ENCODE peak calls at places on chromosomes 2 and 18, in eight cellular contexts. One of them, this sample, is unnamed.

GRCh38 chr2:225937625-225938024 is 538.1 kb downstream of the NYAP2 start:
- DNase-seq in mesenchymal stem cell: peak
- DNase-seq in H9: no peak
- DNase-seq in mesendoderm: peak
- DNase-seq in astrocyte: peak
- DNase-seq in DND-41: no peak
- DNase-seq in neural progenitor cell: peak
- DNase-seq in neuronal stem cell: no peak
- DNase-seq in this sample: peak

GRCh38 chr2:160632576-160632975 is 139.0 kb upstream of the RBMS1 start:
- DNase-seq in mesenchymal stem cell: no peak
- DNase-seq in H9: no peak
- DNase-seq in mesendoderm: peak
- DNase-seq in astrocyte: no peak
- DNase-seq in DND-41: no peak
- DNase-seq in neural progenitor cell: no peak
- DNase-seq in neuronal stem cell: no peak
- DNase-seq in this sample: no peak

GRCh38 chr2:168517801-168518200 is 61.7 kb downstream of the CERS6 start:
- DNase-seq in mesenchymal stem cell: no peak
- DNase-seq in H9: no peak
- DNase-seq in mesendoderm: no peak
- DNase-seq in astrocyte: no peak
- DNase-seq in DND-41: no peak
- DNase-seq in neural progenitor cell: no peak
- DNase-seq in neuronal stem cell: no peak
- DNase-seq in this sample: no peak

GRCh38 chr2:63425606-63426005 is 162.7 kb downstream of the WDPCP start:
- DNase-seq in mesenchymal stem cell: no peak
- DNase-seq in H9: no peak
- DNase-seq in mesendoderm: no peak
- DNase-seq in astrocyte: no peak
- DNase-seq in DND-41: no peak
- DNase-seq in neural progenitor cell: no peak
- DNase-seq in neuronal stem cell: no peak
- DNase-seq in this sample: no peak

GRCh38 chr18:35378206-35378795 is 1.2 kb upstream of the ZNF396 start:
- DNase-seq in mesenchymal stem cell: peak
- DNase-seq in H9: no peak
- DNase-seq in mesendoderm: peak
- DNase-seq in astrocyte: peak
- DNase-seq in DND-41: no peak
- DNase-seq in neural progenitor cell: no peak
- DNase-seq in neuronal stem cell: no peak
- DNase-seq in this sample: peak

GRCh38 chr2:70659551-70659950 is 105.9 kb upstream of the TGFA start:
- DNase-seq in mesenchymal stem cell: no peak
- DNase-seq in H9: peak
- DNase-seq in mesendoderm: no peak
- DNase-seq in astrocyte: no peak
- DNase-seq in DND-41: no peak
- DNase-seq in neural progenitor cell: no peak
- DNase-seq in neuronal stem cell: no peak
- DNase-seq in this sample: no peak

GRCh38 chr2:152445791-152446201 is 110.8 kb downstream of the FMNL2 start:
- DNase-seq in mesenchymal stem cell: peak
- DNase-seq in H9: no peak
- DNase-seq in mesendoderm: no peak
- DNase-seq in astrocyte: peak
- DNase-seq in DND-41: no peak
- DNase-seq in neural progenitor cell: no peak
- DNase-seq in neuronal stem cell: no peak
- DNase-seq in this sample: peak

GRCh38 chr18:50231621-50232020 is 34.7 kb downstream of the CFAP53 start:
- DNase-seq in mesenchymal stem cell: no peak
- DNase-seq in H9: no peak
- DNase-seq in mesendoderm: peak
- DNase-seq in astrocyte: no peak
- DNase-seq in DND-41: no peak
- DNase-seq in neural progenitor cell: no peak
- DNase-seq in neuronal stem cell: no peak
- DNase-seq in this sample: no peak

GRCh38 chr2:236359426-236359825 is 95.2 kb upstream of the ASB18 start:
- DNase-seq in mesenchymal stem cell: no peak
- DNase-seq in H9: peak
- DNase-seq in mesendoderm: peak
- DNase-seq in astrocyte: no peak
- DNase-seq in DND-41: no peak
- DNase-seq in neural progenitor cell: no peak
- DNase-seq in neuronal stem cell: no peak
- DNase-seq in this sample: no peak

GRCh38 chr2:206392118-206392517 is 51.2 kb upstream of the ADAM23 start:
- DNase-seq in mesenchymal stem cell: peak
- DNase-seq in H9: peak
- DNase-seq in mesendoderm: peak
- DNase-seq in astrocyte: peak
- DNase-seq in DND-41: peak
- DNase-seq in neural progenitor cell: peak
- DNase-seq in neuronal stem cell: no peak
- DNase-seq in this sample: peak

GRCh38 chr2:1990724-1991123 is 246.4 kb upstream of the PXDN start:
- DNase-seq in mesenchymal stem cell: no peak
- DNase-seq in H9: no peak
- DNase-seq in mesendoderm: no peak
- DNase-seq in astrocyte: peak
- DNase-seq in DND-41: no peak
- DNase-seq in neural progenitor cell: no peak
- DNase-seq in neuronal stem cell: no peak
- DNase-seq in this sample: peak

GRCh38 chr2:44949329-44950151 is 8.0 kb downstream of the SIX3 start:
- DNase-seq in mesenchymal stem cell: peak
- DNase-seq in H9: peak
- DNase-seq in mesendoderm: peak
- DNase-seq in astrocyte: peak
- DNase-seq in DND-41: no peak
- DNase-seq in neural progenitor cell: peak
- DNase-seq in neuronal stem cell: peak
- DNase-seq in this sample: peak

GRCh38 chr2:97697252-97698235 is 15.8 kb upstream of the ZAP70 start:
- DNase-seq in mesenchymal stem cell: peak
- DNase-seq in H9: peak
- DNase-seq in mesendoderm: peak
- DNase-seq in astrocyte: peak
- DNase-seq in DND-41: peak
- DNase-seq in neural progenitor cell: peak
- DNase-seq in neuronal stem cell: peak
- DNase-seq in this sample: peak

GRCh38 chr2:179338681-179339080 is 74.0 kb upstream of the SESTD1 start:
- DNase-seq in mesenchymal stem cell: peak
- DNase-seq in H9: no peak
- DNase-seq in mesendoderm: no peak
- DNase-seq in astrocyte: no peak
- DNase-seq in DND-41: no peak
- DNase-seq in neural progenitor cell: no peak
- DNase-seq in neuronal stem cell: no peak
- DNase-seq in this sample: peak

GRCh38 chr2:237968048-237968862 is 1.4 kb downstream of the UBE2F start:
- DNase-seq in mesenchymal stem cell: peak
- DNase-seq in H9: peak
- DNase-seq in mesendoderm: no peak
- DNase-seq in astrocyte: peak
- DNase-seq in DND-41: no peak
- DNase-seq in neural progenitor cell: no peak
- DNase-seq in neuronal stem cell: no peak
- DNase-seq in this sample: peak

GRCh38 chr2:181780159-181781081 is 100.1 kb upstream of the NEUROD1 start:
- DNase-seq in mesenchymal stem cell: peak
- DNase-seq in H9: no peak
- DNase-seq in mesendoderm: peak
- DNase-seq in astrocyte: peak
- DNase-seq in DND-41: no peak
- DNase-seq in neural progenitor cell: no peak
- DNase-seq in neuronal stem cell: no peak
- DNase-seq in this sample: peak

GRCh38 chr2:147916723-147917122 is 71.9 kb downstream of the ACVR2A start:
- DNase-seq in mesenchymal stem cell: no peak
- DNase-seq in H9: no peak
- DNase-seq in mesendoderm: no peak
- DNase-seq in astrocyte: no peak
- DNase-seq in DND-41: no peak
- DNase-seq in neural progenitor cell: no peak
- DNase-seq in neuronal stem cell: no peak
- DNase-seq in this sample: peak

GRCh38 chr2:147913701-147914480 is 69.1 kb downstream of the ACVR2A start:
- DNase-seq in mesenchymal stem cell: peak
- DNase-seq in H9: no peak
- DNase-seq in mesendoderm: no peak
- DNase-seq in astrocyte: peak
- DNase-seq in DND-41: no peak
- DNase-seq in neural progenitor cell: peak
- DNase-seq in neuronal stem cell: no peak
- DNase-seq in this sample: peak

GRCh38 chr2:147916067-147916466 is 71.2 kb downstream of the ACVR2A start:
- DNase-seq in mesenchymal stem cell: no peak
- DNase-seq in H9: no peak
- DNase-seq in mesendoderm: no peak
- DNase-seq in astrocyte: no peak
- DNase-seq in DND-41: no peak
- DNase-seq in neural progenitor cell: no peak
- DNase-seq in neuronal stem cell: no peak
- DNase-seq in this sample: no peak

GRCh38 chr2:147909178-147909577 is 64.3 kb downstream of the ACVR2A start:
- DNase-seq in mesenchymal stem cell: no peak
- DNase-seq in H9: no peak
- DNase-seq in mesendoderm: no peak
- DNase-seq in astrocyte: no peak
- DNase-seq in DND-41: no peak
- DNase-seq in neural progenitor cell: no peak
- DNase-seq in neuronal stem cell: no peak
- DNase-seq in this sample: no peak

DNA sequence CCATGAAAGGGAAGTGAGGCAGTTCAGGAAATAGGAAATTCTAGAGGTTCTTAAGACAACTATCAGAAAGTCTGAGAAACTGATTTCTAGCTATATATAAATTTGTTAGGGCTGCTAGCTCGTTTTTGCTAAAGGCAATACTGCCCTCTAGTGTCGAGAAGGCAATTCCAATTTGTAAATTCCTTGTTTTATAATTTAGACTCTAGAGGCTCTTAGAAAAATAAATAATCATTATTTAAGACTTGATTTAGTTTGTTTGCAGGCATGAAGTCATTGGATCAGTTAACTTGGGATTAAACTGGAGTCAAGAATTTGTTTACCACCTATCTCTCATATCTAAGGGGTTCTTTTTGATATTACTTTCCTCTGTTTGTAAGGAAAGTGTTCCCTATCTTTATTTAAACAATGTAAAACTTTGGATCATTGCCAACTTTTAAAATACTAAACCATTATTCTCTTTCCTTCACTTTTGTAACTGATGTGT is 66.2 kb downstream of the ACVR2A start:
- DNase-seq in mesenchymal stem cell: peak
- DNase-seq in H9: no peak
- DNase-seq in mesendoderm: peak
- DNase-seq in astrocyte: peak
- DNase-seq in DND-41: peak
- DNase-seq in neural progenitor cell: peak
- DNase-seq in neuronal stem cell: peak
- DNase-seq in this sample: peak
- H3K9ac ChIP-seq in mesenchymal stem cell: peak
- H3K9ac ChIP-seq in H9: no peak
- H3K9ac ChIP-seq in mesendoderm: no peak
- H3K9ac ChIP-seq in astrocyte: no peak
- H3K9ac ChIP-seq in DND-41: no peak
- H3K9ac ChIP-seq in neural progenitor cell: no peak
- H3K9ac ChIP-seq in neuronal stem cell: no peak
- H3K9ac ChIP-seq in this sample: no peak

GRCh38 chr2:202148515-202149154 is 75.6 kb downstream of the KIAA2012 start:
- DNase-seq in mesenchymal stem cell: no peak
- DNase-seq in H9: peak
- DNase-seq in mesendoderm: no peak
- DNase-seq in astrocyte: no peak
- DNase-seq in DND-41: no peak
- DNase-seq in neural progenitor cell: no peak
- DNase-seq in neuronal stem cell: no peak
- DNase-seq in this sample: no peak
- H3K4me2 ChIP-seq in mesenchymal stem cell: no peak
- H3K4me2 ChIP-seq in H9: no peak
- H3K4me2 ChIP-seq in mesendoderm: no peak
- H3K4me2 ChIP-seq in astrocyte: peak
- H3K4me2 ChIP-seq in DND-41: no peak
- H3K4me2 ChIP-seq in neural progenitor cell: peak
- H3K4me2 ChIP-seq in neuronal stem cell: no peak
- H3K4me2 ChIP-seq in this sample: no peak

GRCh38 chr2:16625201-16625729 is 40.4 kb downstream of the CYRIA start:
- DNase-seq in mesenchymal stem cell: peak
- DNase-seq in H9: no peak
- DNase-seq in mesendoderm: peak
- DNase-seq in astrocyte: no peak
- DNase-seq in DND-41: peak
- DNase-seq in neural progenitor cell: no peak
- DNase-seq in neuronal stem cell: no peak
- DNase-seq in this sample: no peak
- H3K9ac ChIP-seq in mesenchymal stem cell: no peak
- H3K9ac ChIP-seq in H9: no peak
- H3K9ac ChIP-seq in mesendoderm: peak
- H3K9ac ChIP-seq in astrocyte: no peak
- H3K9ac ChIP-seq in DND-41: no peak
- H3K9ac ChIP-seq in neural progenitor cell: no peak
- H3K9ac ChIP-seq in neuronal stem cell: no peak
- H3K9ac ChIP-seq in this sample: no peak

DNA sequence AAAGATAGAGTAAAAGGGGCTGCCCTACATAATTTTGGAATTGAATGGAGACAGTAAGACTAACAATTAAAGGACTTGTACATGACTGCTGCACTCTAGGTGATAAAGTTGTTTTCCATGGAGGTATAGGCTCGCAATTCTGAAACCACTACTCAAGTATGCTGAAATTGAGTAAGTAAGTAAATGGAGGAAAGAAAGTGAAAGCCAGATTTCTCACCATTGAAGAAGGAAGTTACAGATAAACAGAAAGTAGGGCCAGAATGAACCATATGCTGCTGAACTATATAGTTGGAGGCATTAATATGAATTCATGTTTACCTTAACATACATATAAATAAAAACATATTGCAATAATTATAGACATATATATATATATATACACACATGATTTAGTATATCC is 225.7 kb upstream of the ST6GAL2 start:
- DNase-seq in mesenchymal stem cell: no peak
- DNase-seq in H9: no peak
- DNase-seq in mesendoderm: no peak
- DNase-seq in astrocyte: no peak
- DNase-seq in DND-41: no peak
- DNase-seq in neural progenitor cell: no peak
- DNase-seq in neuronal stem cell: no peak
- DNase-seq in this sample: no peak
- H3K4me2 ChIP-seq in mesenchymal stem cell: no peak
- H3K4me2 ChIP-seq in H9: no peak
- H3K4me2 ChIP-seq in mesendoderm: no peak
- H3K4me2 ChIP-seq in astrocyte: no peak
- H3K4me2 ChIP-seq in DND-41: no peak
- H3K4me2 ChIP-seq in neural progenitor cell: no peak
- H3K4me2 ChIP-seq in neuronal stem cell: no peak
- H3K4me2 ChIP-seq in this sample: no peak

This sample was measured in fibroblast of lung.